ENCODE peak calls at places on chromosomes 7 and 10, in six cellular contexts. Q is left ventricle myocardium inferior, X is neural progenitor cell, Z is SJSA1, J is K562, E is sigmoid colon. D is an unnamed sample. For H3K9me3, the result is how much of the 10 kb centered on the place peaks cover.

GRCh38 chr7:45682836-45683555 is 108.8 kb downstream of the ADCY1 start:
- DNase-seq in Q (no peak), X (no peak), Z (no peak), J (no peak), E (no peak), D (no peak)

GRCh38 chr7:30146127-30146612 is 11.4 kb downstream of the MTURN start:
- DNase-seq in Q (no peak), X (no peak), Z (peak), J (peak), E (no peak), D (peak)

GRCh38 chr7:76133164-76133775 is 68.4 kb upstream of the SRRM3 start:
- DNase-seq in Q (no peak), X (no peak), Z (no peak), J (no peak), E (no peak), D (no peak)

GRCh38 chr7:117124585-117125220 is 171.4 kb downstream of the ST7 start:
- DNase-seq in Q (peak), X (no peak), Z (peak), J (peak), E (peak), D (peak)

GRCh38 chr10:80444124-80444523 is 10.0 kb upstream of the TSPAN14 start:
- DNase-seq in Q (no peak), X (peak), Z (peak), J (no peak), E (no peak), D (no peak)

GRCh38 chr7:79933144-79933543 is 201.5 kb upstream of the GNAI1 start:
- DNase-seq in Q (no peak), X (no peak), Z (no peak), J (no peak), E (no peak), D (peak)

GRCh38 chr7:29754874-29755490 is 51.3 kb upstream of the WIPF3 start:
- DNase-seq in Q (no peak), X (no peak), Z (peak), J (no peak), E (no peak), D (no peak)

GRCh38 chr10:65265451-65265954 is 1660.3 kb upstream of the LRRTM3 start:
- DNase-seq in Q (no peak), X (no peak), Z (no peak), J (no peak), E (no peak), D (no peak)

GRCh38 chr7:128266891-128267839 is 26.1 kb downstream of the LEP start:
- DNase-seq in Q (peak), X (peak), Z (peak), J (no peak), E (peak), D (peak)
- H3K4me3 ChIP-seq in Q (peak), X (peak), Z (no peak), J (peak), E (peak), D (no peak)

DNA sequence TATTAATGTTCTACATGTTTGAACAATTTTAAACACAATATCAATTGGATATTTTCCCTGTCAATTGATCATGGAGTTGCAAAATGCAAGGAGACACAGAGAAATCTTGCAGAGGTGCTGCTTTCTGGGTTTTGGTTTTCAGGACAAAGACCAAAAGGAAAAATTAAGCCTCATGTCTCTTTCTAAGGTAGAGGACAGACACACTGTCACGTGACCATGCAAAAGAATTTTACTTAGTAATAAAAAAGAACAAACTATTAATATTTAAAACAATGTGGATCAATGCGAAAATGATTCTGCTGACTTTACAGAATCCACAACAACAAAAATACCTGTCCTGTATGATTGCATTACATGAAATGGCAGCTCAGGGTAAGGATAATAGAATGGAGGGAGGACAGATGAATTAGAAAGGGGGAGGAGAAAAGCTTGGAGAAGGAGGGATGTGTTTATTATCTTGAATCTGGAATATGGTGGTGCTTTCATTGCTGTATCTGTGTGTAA is 493.7 kb upstream of the NUPR2 start:
- DNase-seq in Q (no peak), X (no peak), Z (no peak), J (no peak), E (no peak), D (no peak)
- H3K9me3 ChIP-seq in Q (under half), X (under half), Z (under half), J (under half), E (under half), D (under half)

GRCh38 chr10:11330383-11331020 is 280.9 kb downstream of the USP6NL start:
- DNase-seq in Q (no peak), X (no peak), Z (peak), J (no peak), E (no peak), D (peak)
- H3K4me3 ChIP-seq in Q (peak), X (no peak), Z (no peak), J (no peak), E (no peak), D (no peak)

GRCh38 chr7:52959336-52959735 is 76.1 kb upstream of the POM121L12 start:
- DNase-seq in Q (no peak), X (no peak), Z (no peak), J (no peak), E (no peak), D (no peak)
- H3K9me3 ChIP-seq in Q (under half), X (under half), Z (under half), J (under half), E (under half), D (under half)

GRCh38 chr7:95859434-95859833 is 87.1 kb downstream of the DYNC1I1 start:
- DNase-seq in Q (no peak), X (peak), Z (peak), J (no peak), E (no peak), D (peak)
- H3K4me3 ChIP-seq in Q (no peak), X (no peak), Z (no peak), J (no peak), E (no peak), D (no peak)

GRCh38 chr7:149104214-149104613 is 13.7 kb upstream of the ZNF786 start:
- DNase-seq in Q (no peak), X (no peak), Z (no peak), J (no peak), E (no peak), D (no peak)

GRCh38 chr7:149104749-149105148 is 14.2 kb upstream of the ZNF786 start:
- DNase-seq in Q (no peak), X (no peak), Z (no peak), J (no peak), E (no peak), D (no peak)

GRCh38 chr7:149109969-149110368 is 16.2 kb downstream of the ZNF425 start:
- DNase-seq in Q (no peak), X (no peak), Z (no peak), J (no peak), E (peak), D (peak)
- H3K9me3 ChIP-seq in Q (under half), X (under half), Z (under half), J (under half), E (under half), D (under half)

DNA sequence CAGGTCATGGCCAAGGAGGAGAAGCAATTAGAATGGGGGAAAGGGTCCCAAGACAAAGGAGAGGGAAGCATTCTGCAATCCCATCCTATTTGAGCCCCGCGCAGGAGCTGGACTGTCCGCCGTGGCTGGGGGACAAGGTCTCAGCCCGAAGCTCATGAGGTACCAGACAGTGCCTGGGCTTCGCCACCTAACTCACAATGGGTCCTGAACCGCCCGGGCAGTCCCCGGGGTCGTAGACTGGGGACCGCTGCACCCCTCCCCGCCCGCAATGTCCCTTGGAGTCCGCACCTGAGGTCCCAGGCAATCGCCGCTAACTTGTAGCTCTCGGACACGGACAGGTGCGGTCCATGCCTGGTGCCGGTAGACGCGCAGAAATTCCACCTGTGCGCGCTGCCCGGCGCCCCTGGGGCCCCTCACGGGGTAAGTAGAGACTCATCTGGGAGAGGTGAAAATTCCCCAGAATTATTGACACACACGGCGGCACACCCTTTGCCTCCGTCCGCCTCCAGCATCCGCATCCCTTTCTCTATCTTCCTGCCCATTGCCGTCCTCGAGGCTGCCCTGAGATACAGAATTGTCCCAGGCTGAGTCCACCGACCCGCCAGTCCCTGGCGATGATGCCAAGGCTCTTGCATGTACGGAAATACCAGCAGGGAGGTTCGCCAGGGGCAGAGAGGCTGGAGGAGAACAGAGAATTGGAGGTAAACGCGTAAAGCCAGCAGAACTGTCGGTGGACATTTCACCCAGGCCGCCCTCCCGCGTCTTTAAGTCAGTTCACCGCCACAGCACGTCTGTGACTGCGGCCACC is 1.7 kb downstream of the CHRM2 start:
- DNase-seq in Q (peak), X (peak), Z (peak), J (no peak), E (peak), D (peak)
- H3K4me3 ChIP-seq in Q (peak), X (peak), Z (peak), J (no peak), E (peak), D (peak)

GRCh38 chr7:157952050-157952667 is 615.4 kb downstream of the DNAJB6 start:
- DNase-seq in Q (no peak), X (no peak), Z (no peak), J (no peak), E (no peak), D (no peak)

GRCh38 chr7:157951300-157952049 is 614.7 kb downstream of the DNAJB6 start:
- DNase-seq in Q (no peak), X (no peak), Z (no peak), J (no peak), E (no peak), D (no peak)

GRCh38 chr7:157954901-157955300 is 618.1 kb downstream of the DNAJB6 start:
- DNase-seq in Q (no peak), X (no peak), Z (no peak), J (no peak), E (no peak), D (no peak)

GRCh38 chr7:157952841-157953645 is 616.2 kb downstream of the DNAJB6 start:
- DNase-seq in Q (no peak), X (no peak), Z (no peak), J (no peak), E (no peak), D (no peak)

GRCh38 chr7:157955383-157955999 is 618.7 kb downstream of the DNAJB6 start:
- DNase-seq in Q (no peak), X (peak), Z (no peak), J (no peak), E (no peak), D (no peak)
- H3K9me3 ChIP-seq in Q (under half), X (under half), Z (under half), J (under half), E (under half), D (under half)

DNA sequence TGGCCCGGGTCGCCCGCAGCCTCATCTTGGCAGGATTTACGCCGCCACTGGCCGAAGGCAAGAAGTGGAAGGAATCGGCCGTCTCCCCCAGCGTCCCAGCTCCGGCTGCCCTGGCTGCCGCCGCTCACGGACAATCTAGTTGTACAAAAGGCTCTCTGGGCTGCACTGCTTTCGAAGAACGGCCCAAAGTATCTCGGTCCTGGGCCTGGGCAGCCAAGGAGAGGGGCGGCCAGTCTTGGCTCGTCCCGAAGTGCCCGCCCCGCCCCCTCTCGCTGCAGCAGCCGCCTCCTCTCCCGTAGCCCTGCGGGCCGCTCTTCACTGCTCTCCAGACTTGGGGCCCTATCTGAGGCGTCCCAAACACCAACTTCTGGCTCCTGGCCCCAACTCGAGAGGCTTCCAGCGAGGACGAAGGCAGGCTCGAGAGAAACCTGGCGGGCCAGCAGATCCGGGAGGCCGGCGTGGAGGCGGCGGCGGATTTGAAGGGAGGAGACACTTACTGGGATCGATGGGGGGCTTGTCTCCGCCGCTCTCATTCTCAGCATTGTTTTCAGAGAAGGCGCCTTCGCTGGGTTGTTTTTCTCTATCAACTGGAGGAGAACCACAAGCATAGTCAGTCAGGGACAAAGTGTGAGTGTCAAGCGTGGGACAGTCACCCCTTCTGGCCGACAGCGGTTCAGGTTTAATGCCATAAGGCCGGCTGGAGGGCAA is 802 bp downstream of the HOXA9 start:
- DNase-seq in Q (peak), X (peak), Z (peak), J (no peak), E (peak), D (no peak)
- H3K4me3 ChIP-seq in Q (peak), X (peak), Z (peak), J (no peak), E (peak), D (no peak)

D was measured in cardiac muscle cell.